ENCODE peak calls at places on chromosomes 2 and 18, in six cellular contexts. One of them, this sample, is unnamed.

GRCh38 chr2:23351388-23352141 is 33.4 kb upstream of the KLHL29 start:
- DNase-seq in AG04450: peak
- DNase-seq in A673: peak
- DNase-seq in HEK293T: peak
- DNase-seq in activated T-helper 1 cell treated with anti-CD3 and anti-CD28 coated beads, Interleukin-12 subunit alpha, Interleukin-12 subunit beta, Interleukin-2, Interleukin-4 antibody, amounts not matched to agents 30 ng/mL and 10 ng/mL and 1 ng/mL, durations not matched to agents 14 hours and 24 hours and 36 hours: peak
- DNase-seq in caudate nucleus: peak
- DNase-seq in this sample: peak

GRCh38 chr2:101762451-101763171 is 65.1 kb downstream of the MAP4K4 start:
- DNase-seq in AG04450: no peak
- DNase-seq in A673: peak
- DNase-seq in HEK293T: no peak
- DNase-seq in activated T-helper 1 cell treated with anti-CD3 and anti-CD28 coated beads, Interleukin-12 subunit alpha, Interleukin-12 subunit beta, Interleukin-2, Interleukin-4 antibody, amounts not matched to agents 30 ng/mL and 10 ng/mL and 1 ng/mL, durations not matched to agents 14 hours and 24 hours and 36 hours: no peak
- DNase-seq in caudate nucleus: no peak
- DNase-seq in this sample: no peak

GRCh38 chr2:193566276-193566675 is 1371.5 kb upstream of the TMEFF2 start:
- DNase-seq in AG04450: no peak
- DNase-seq in A673: no peak
- DNase-seq in HEK293T: no peak
- DNase-seq in activated T-helper 1 cell treated with anti-CD3 and anti-CD28 coated beads, Interleukin-12 subunit alpha, Interleukin-12 subunit beta, Interleukin-2, Interleukin-4 antibody, amounts not matched to agents 30 ng/mL and 10 ng/mL and 1 ng/mL, durations not matched to agents 14 hours and 24 hours and 36 hours: no peak
- DNase-seq in caudate nucleus: no peak
- DNase-seq in this sample: no peak

GRCh38 chr2:175055993-175056392 is 50.8 kb upstream of the CHN1 start:
- DNase-seq in AG04450: no peak
- DNase-seq in A673: no peak
- DNase-seq in HEK293T: no peak
- DNase-seq in activated T-helper 1 cell treated with anti-CD3 and anti-CD28 coated beads, Interleukin-12 subunit alpha, Interleukin-12 subunit beta, Interleukin-2, Interleukin-4 antibody, amounts not matched to agents 30 ng/mL and 10 ng/mL and 1 ng/mL, durations not matched to agents 14 hours and 24 hours and 36 hours: no peak
- DNase-seq in caudate nucleus: no peak
- DNase-seq in this sample: no peak

GRCh38 chr2:74886251-74886650 is 52.3 kb downstream of the HK2 start:
- DNase-seq in AG04450: no peak
- DNase-seq in A673: no peak
- DNase-seq in HEK293T: no peak
- DNase-seq in activated T-helper 1 cell treated with anti-CD3 and anti-CD28 coated beads, Interleukin-12 subunit alpha, Interleukin-12 subunit beta, Interleukin-2, Interleukin-4 antibody, amounts not matched to agents 30 ng/mL and 10 ng/mL and 1 ng/mL, durations not matched to agents 14 hours and 24 hours and 36 hours: no peak
- DNase-seq in caudate nucleus: no peak
- DNase-seq in this sample: no peak

GRCh38 chr2:42843131-42843530 is 50.7 kb upstream of the HAAO start:
- DNase-seq in AG04450: no peak
- DNase-seq in A673: no peak
- DNase-seq in HEK293T: no peak
- DNase-seq in activated T-helper 1 cell treated with anti-CD3 and anti-CD28 coated beads, Interleukin-12 subunit alpha, Interleukin-12 subunit beta, Interleukin-2, Interleukin-4 antibody, amounts not matched to agents 30 ng/mL and 10 ng/mL and 1 ng/mL, durations not matched to agents 14 hours and 24 hours and 36 hours: no peak
- DNase-seq in caudate nucleus: no peak
- DNase-seq in this sample: no peak

GRCh38 chr18:42100917-42101316 is 145.9 kb downstream of the PIK3C3 start:
- DNase-seq in AG04450: no peak
- DNase-seq in A673: no peak
- DNase-seq in HEK293T: no peak
- DNase-seq in activated T-helper 1 cell treated with anti-CD3 and anti-CD28 coated beads, Interleukin-12 subunit alpha, Interleukin-12 subunit beta, Interleukin-2, Interleukin-4 antibody, amounts not matched to agents 30 ng/mL and 10 ng/mL and 1 ng/mL, durations not matched to agents 14 hours and 24 hours and 36 hours: no peak
- DNase-seq in caudate nucleus: no peak
- DNase-seq in this sample: no peak

GRCh38 chr18:23229472-23229871 is 94.2 kb downstream of the CABLES1 start:
- DNase-seq in AG04450: no peak
- DNase-seq in A673: no peak
- DNase-seq in HEK293T: no peak
- DNase-seq in activated T-helper 1 cell treated with anti-CD3 and anti-CD28 coated beads, Interleukin-12 subunit alpha, Interleukin-12 subunit beta, Interleukin-2, Interleukin-4 antibody, amounts not matched to agents 30 ng/mL and 10 ng/mL and 1 ng/mL, durations not matched to agents 14 hours and 24 hours and 36 hours: no peak
- DNase-seq in caudate nucleus: no peak
- DNase-seq in this sample: no peak

GRCh38 chr18:47683774-47684173 is 246.7 kb downstream of the SMAD2 start:
- DNase-seq in AG04450: no peak
- DNase-seq in A673: no peak
- DNase-seq in HEK293T: no peak
- DNase-seq in activated T-helper 1 cell treated with anti-CD3 and anti-CD28 coated beads, Interleukin-12 subunit alpha, Interleukin-12 subunit beta, Interleukin-2, Interleukin-4 antibody, amounts not matched to agents 30 ng/mL and 10 ng/mL and 1 ng/mL, durations not matched to agents 14 hours and 24 hours and 36 hours: no peak
- DNase-seq in caudate nucleus: no peak
- DNase-seq in this sample: no peak

GRCh38 chr18:22267697-22268096 is 98.3 kb downstream of the GATA6 start:
- DNase-seq in AG04450: no peak
- DNase-seq in A673: no peak
- DNase-seq in HEK293T: no peak
- DNase-seq in activated T-helper 1 cell treated with anti-CD3 and anti-CD28 coated beads, Interleukin-12 subunit alpha, Interleukin-12 subunit beta, Interleukin-2, Interleukin-4 antibody, amounts not matched to agents 30 ng/mL and 10 ng/mL and 1 ng/mL, durations not matched to agents 14 hours and 24 hours and 36 hours: no peak
- DNase-seq in caudate nucleus: no peak
- DNase-seq in this sample: no peak

GRCh38 chr2:236607471-236608307 is 38.1 kb downstream of the ACKR3 start:
- DNase-seq in AG04450: no peak
- DNase-seq in A673: no peak
- DNase-seq in HEK293T: no peak
- DNase-seq in activated T-helper 1 cell treated with anti-CD3 and anti-CD28 coated beads, Interleukin-12 subunit alpha, Interleukin-12 subunit beta, Interleukin-2, Interleukin-4 antibody, amounts not matched to agents 30 ng/mL and 10 ng/mL and 1 ng/mL, durations not matched to agents 14 hours and 24 hours and 36 hours: no peak
- DNase-seq in caudate nucleus: no peak
- DNase-seq in this sample: no peak

GRCh38 chr2:215530191-215530968 is 94.5 kb upstream of the FN1 start:
- DNase-seq in AG04450: no peak
- DNase-seq in A673: no peak
- DNase-seq in HEK293T: no peak
- DNase-seq in activated T-helper 1 cell treated with anti-CD3 and anti-CD28 coated beads, Interleukin-12 subunit alpha, Interleukin-12 subunit beta, Interleukin-2, Interleukin-4 antibody, amounts not matched to agents 30 ng/mL and 10 ng/mL and 1 ng/mL, durations not matched to agents 14 hours and 24 hours and 36 hours: no peak
- DNase-seq in caudate nucleus: no peak
- DNase-seq in this sample: no peak

GRCh38 chr2:203646266-203646864 is 60.1 kb upstream of the CD28 start:
- DNase-seq in AG04450: no peak
- DNase-seq in A673: no peak
- DNase-seq in HEK293T: no peak
- DNase-seq in activated T-helper 1 cell treated with anti-CD3 and anti-CD28 coated beads, Interleukin-12 subunit alpha, Interleukin-12 subunit beta, Interleukin-2, Interleukin-4 antibody, amounts not matched to agents 30 ng/mL and 10 ng/mL and 1 ng/mL, durations not matched to agents 14 hours and 24 hours and 36 hours: no peak
- DNase-seq in caudate nucleus: no peak
- DNase-seq in this sample: no peak

GRCh38 chr2:12719400-12720104 is 2.8 kb downstream of the TRIB2 start:
- DNase-seq in AG04450: no peak
- DNase-seq in A673: peak
- DNase-seq in HEK293T: no peak
- DNase-seq in activated T-helper 1 cell treated with anti-CD3 and anti-CD28 coated beads, Interleukin-12 subunit alpha, Interleukin-12 subunit beta, Interleukin-2, Interleukin-4 antibody, amounts not matched to agents 30 ng/mL and 10 ng/mL and 1 ng/mL, durations not matched to agents 14 hours and 24 hours and 36 hours: no peak
- DNase-seq in caudate nucleus: no peak
- DNase-seq in this sample: no peak

GRCh38 chr2:45468279-45468678 is 142.8 kb downstream of the SRBD1 start:
- DNase-seq in AG04450: no peak
- DNase-seq in A673: no peak
- DNase-seq in HEK293T: no peak
- DNase-seq in activated T-helper 1 cell treated with anti-CD3 and anti-CD28 coated beads, Interleukin-12 subunit alpha, Interleukin-12 subunit beta, Interleukin-2, Interleukin-4 antibody, amounts not matched to agents 30 ng/mL and 10 ng/mL and 1 ng/mL, durations not matched to agents 14 hours and 24 hours and 36 hours: no peak
- DNase-seq in caudate nucleus: no peak
- DNase-seq in this sample: no peak

GRCh38 chr2:64863097-64863820 is 125.9 kb upstream of the SLC1A4 start:
- DNase-seq in AG04450: no peak
- DNase-seq in A673: no peak
- DNase-seq in HEK293T: no peak
- DNase-seq in activated T-helper 1 cell treated with anti-CD3 and anti-CD28 coated beads, Interleukin-12 subunit alpha, Interleukin-12 subunit beta, Interleukin-2, Interleukin-4 antibody, amounts not matched to agents 30 ng/mL and 10 ng/mL and 1 ng/mL, durations not matched to agents 14 hours and 24 hours and 36 hours: no peak
- DNase-seq in caudate nucleus: no peak
- DNase-seq in this sample: no peak

GRCh38 chr2:20577495-20578235 is 73.2 kb downstream of the HS1BP3 start:
- DNase-seq in AG04450: no peak
- DNase-seq in A673: no peak
- DNase-seq in HEK293T: no peak
- DNase-seq in activated T-helper 1 cell treated with anti-CD3 and anti-CD28 coated beads, Interleukin-12 subunit alpha, Interleukin-12 subunit beta, Interleukin-2, Interleukin-4 antibody, amounts not matched to agents 30 ng/mL and 10 ng/mL and 1 ng/mL, durations not matched to agents 14 hours and 24 hours and 36 hours: no peak
- DNase-seq in caudate nucleus: no peak
- DNase-seq in this sample: no peak